ENCODE peak calls at places on chromosomes 4 and X, in nine cellular contexts. Y, T, G, B, D, F, M, P and L are unnamed samples.

GRCh38 chr4:107945809-107946208 is 14.5 kb downstream of the CYP2U1 start:
- DNase-seq in Y (no peak), T (no peak), G (no peak), B (no peak), D (no peak), F (no peak), M (no peak), P (no peak), L (no peak)

GRCh38 chrX:24956828-24957227 is 58.9 kb downstream of the ARX start:
- DNase-seq in Y (peak; percentile 3), T (no peak), G (no peak), B (no peak), D (no peak), F (no peak), M (peak; percentile 10), P (no peak), L (no peak)

GRCh38 chr4:158025131-158025530 is 147.7 kb downstream of the GASK1B start:
- DNase-seq in Y (peak; percentile 47), T (no peak), G (no peak), B (no peak), D (no peak), F (no peak), M (no peak), P (no peak), L (no peak)

GRCh38 chr4:101806914-101807313 is 16.4 kb downstream of the BANK1 start:
- DNase-seq in Y (peak; percentile 56), T (peak; percentile 9), G (no peak), B (no peak), D (no peak), F (no peak), M (peak; percentile 5), P (peak; percentile 89), L (no peak)

GRCh38 chr4:8594097-8595038 is 1.8 kb downstream of the CPZ start:
- DNase-seq in Y (peak; percentile 91), T (peak; percentile 70), G (peak; percentile 41), B (peak; percentile 18), D (peak; percentile 86), F (no peak), M (peak; percentile 78), P (peak; percentile 68), L (no peak)

GRCh38 chr4:145481164-145481941 is at the start of gene SMAD1:
- DNase-seq in Y (peak; percentile 87), T (peak; percentile 82), G (peak; percentile 73), B (no peak), D (peak; percentile 94), F (peak; percentile 88), M (peak; percentile 86), P (peak; percentile 83), L (peak; percentile 65)

GRCh38 chr4:145830699-145831098 is 107.9 kb downstream of the ZNF827 start:
- DNase-seq in Y (no peak), T (no peak), G (no peak), B (no peak), D (no peak), F (no peak), M (no peak), P (peak; percentile 70), L (no peak)

GRCh38 chr4:96429657-96430056 is 589.8 kb downstream of the PDHA2 start:
- DNase-seq in Y (no peak), T (no peak), G (no peak), B (no peak), D (no peak), F (no peak), M (no peak), P (no peak), L (no peak)

GRCh38 chrX:119411959-119412358 is 12.8 kb downstream of the SLC25A43 start:
- DNase-seq in Y (no peak), T (no peak), G (no peak), B (no peak), D (peak; percentile 20), F (no peak), M (no peak), P (no peak), L (no peak)

GRCh38 chr4:75769044-75769443 is 44.7 kb downstream of the USO1 start:
- DNase-seq in Y (peak; percentile 36), T (no peak), G (no peak), B (no peak), D (no peak), F (no peak), M (no peak), P (no peak), L (no peak)

GRCh38 chrX:155888139-155888538 is 7.0 kb downstream of the VAMP7 start:
- DNase-seq in Y (peak; percentile 78), T (no peak), G (no peak), B (no peak), D (no peak), F (no peak), M (peak; percentile 65), P (no peak), L (no peak)

GRCh38 chrX:16119353-16120220 is 3.8 kb upstream of the GRPR start:
- DNase-seq in Y (no peak), T (no peak), G (no peak), B (peak; percentile 38), D (no peak), F (no peak), M (no peak), P (peak; percentile 84), L (no peak)

GRCh38 chrX:129737921-129738320 is 858 bp upstream of the XPNPEP2 start:
- DNase-seq in Y (peak; percentile 65), T (no peak), G (no peak), B (no peak), D (no peak), F (no peak), M (peak; percentile 70), P (peak; percentile 29), L (no peak)

GRCh38 chr4:126738926-126739325 is 893.8 kb upstream of the INTU start:
- DNase-seq in Y (peak; percentile 14), T (no peak), G (no peak), B (no peak), D (no peak), F (no peak), M (peak; percentile 53), P (no peak), L (no peak)

GRCh38 chr4:77880784-77881183 is 18.2 kb downstream of the MRPL1 start:
- DNase-seq in Y (no peak), T (no peak), G (no peak), B (no peak), D (no peak), F (no peak), M (no peak), P (peak; percentile 9), L (no peak)

GRCh38 chr4:77877771-77878170 is 15.1 kb downstream of the MRPL1 start:
- DNase-seq in Y (no peak), T (no peak), G (no peak), B (no peak), D (no peak), F (no peak), M (no peak), P (no peak), L (no peak)

GRCh38 chr4:77877167-77877566 is 14.5 kb downstream of the MRPL1 start:
- DNase-seq in Y (no peak), T (no peak), G (no peak), B (no peak), D (no peak), F (no peak), M (no peak), P (no peak), L (no peak)

GRCh38 chr4:77878176-77878575 is 15.5 kb downstream of the MRPL1 start:
- DNase-seq in Y (no peak), T (no peak), G (no peak), B (no peak), D (no peak), F (no peak), M (no peak), P (no peak), L (no peak)

GRCh38 chr4:77881460-77882295 is 19.0 kb downstream of the MRPL1 start:
- DNase-seq in Y (peak; percentile 54), T (no peak), G (no peak), B (no peak), D (no peak), F (no peak), M (peak; percentile 39), P (no peak), L (no peak)
- TF ChIP-seq CTCF in Y (no peak), T (no peak), G (peak; percentile 9), B (no peak), D (no peak), F (no peak), M (no peak), P (no peak), L (no peak)

DNA sequence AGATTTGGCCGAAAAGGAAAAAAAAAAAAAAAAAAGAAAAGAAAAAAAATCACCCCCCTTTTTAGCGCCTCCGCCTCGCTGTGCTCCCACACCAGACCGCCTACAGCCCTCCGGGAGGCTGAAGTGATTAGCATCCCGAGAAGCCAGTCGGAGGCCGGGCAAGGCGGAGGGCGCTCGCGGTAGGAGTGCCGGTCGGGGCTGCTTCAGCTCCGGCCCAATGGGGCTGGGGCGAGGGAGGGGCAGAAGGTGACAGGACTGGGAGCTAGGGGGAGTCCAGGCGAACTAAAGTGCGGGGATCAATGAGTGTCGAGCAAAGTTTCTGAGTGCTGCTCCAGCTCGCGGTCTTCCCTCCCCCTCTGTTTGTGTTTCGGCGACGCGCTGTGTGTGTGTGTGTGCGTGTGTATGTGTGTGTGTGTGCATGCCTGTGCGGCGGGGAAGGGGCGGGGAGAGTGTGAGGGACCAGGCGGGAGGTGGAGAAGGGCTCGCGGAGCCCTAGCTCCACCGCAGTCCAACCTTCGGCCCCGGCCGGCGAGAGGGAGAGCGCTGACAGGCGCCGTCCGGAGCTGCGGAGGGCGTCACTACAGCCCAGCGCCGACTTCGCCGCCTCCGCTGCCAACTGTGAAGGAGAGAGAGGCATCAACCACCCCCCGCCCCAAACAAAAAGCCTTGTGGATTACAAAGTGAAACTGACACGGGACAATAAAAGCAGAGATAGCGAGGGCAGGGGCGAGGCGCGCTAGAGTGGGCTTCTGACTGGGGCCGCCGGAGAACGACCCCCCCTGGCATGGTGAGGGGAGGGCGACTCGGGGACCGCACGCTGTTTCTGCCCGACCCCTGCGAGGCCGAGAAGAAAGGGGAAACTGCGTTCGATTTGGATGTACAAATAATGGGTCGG is at the start of gene FAT4:
- DNase-seq in Y (peak; percentile 100), T (peak; percentile 89), G (peak; percentile 83), B (peak; percentile 5), D (peak; percentile 97), F (peak; percentile 93), M (peak; percentile 99), P (peak; percentile 86), L (peak; percentile 90)
- TF ChIP-seq CTCF in Y (peak; percentile 40), T (no peak), G (no peak), B (no peak), D (peak; percentile 14), F (no peak), M (peak; percentile 22), P (no peak), L (no peak)

DNA sequence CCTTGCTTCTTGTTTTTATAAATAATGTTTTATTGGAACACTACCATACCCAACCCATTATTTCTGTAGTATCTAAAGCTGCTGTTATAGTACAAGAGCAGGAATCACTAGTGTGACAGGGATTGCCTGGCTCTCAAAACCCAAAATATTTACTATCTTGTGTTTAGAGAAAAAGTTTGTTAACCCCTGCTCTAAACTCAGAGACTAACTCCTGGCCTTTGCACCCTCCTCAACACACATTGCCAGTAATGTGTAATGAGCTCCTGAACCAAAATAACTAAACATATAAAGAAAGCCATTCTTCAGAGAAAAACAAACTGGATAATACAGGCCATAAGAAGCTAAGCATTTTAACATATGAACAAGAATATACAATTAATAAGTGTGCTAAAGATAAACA is 8.2 kb upstream of the FAT4 start:
- DNase-seq in Y (no peak), T (no peak), G (no peak), B (no peak), D (no peak), F (no peak), M (no peak), P (no peak), L (no peak)
- TF ChIP-seq CTCF in Y (no peak), T (no peak), G (no peak), B (no peak), D (no peak), F (no peak), M (no peak), P (no peak), L (no peak)

GRCh38 chr4:6085943-6086628 is 67.9 kb upstream of the C4orf50 start:
- DNase-seq in Y (no peak), T (no peak), G (no peak), B (no peak), D (no peak), F (no peak), M (no peak), P (no peak), L (no peak)
- TF ChIP-seq CTCF in Y (no peak), T (no peak), G (no peak), B (no peak), D (no peak), F (no peak), M (no peak), P (no peak), L (no peak)